ENCODE peak calls at places on chromosomes 2 and 18, in seven cellular contexts. D, N, J, P, C, Y and A are unnamed samples.

GRCh38 chr2:202408546-202409140 is 32.5 kb downstream of the BMPR2 start:
- DNase-seq in D (no peak), N (no peak), J (no peak), P (no peak), C (no peak), Y (no peak), A (no peak)

GRCh38 chr2:102106133-102106556 is 36.4 kb upstream of the IL1R1 start:
- DNase-seq in D (no peak), N (no peak), J (no peak), P (no peak), C (no peak), Y (no peak), A (no peak)

GRCh38 chr2:232525199-232525598 is 761 bp upstream of the CHRND start:
- DNase-seq in D (no peak), N (peak; percentile 69), J (no peak), P (no peak), C (no peak), Y (no peak), A (no peak)

GRCh38 chr18:23623040-23623439 is 36.7 kb upstream of the NPC1 start:
- DNase-seq in D (no peak), N (no peak), J (no peak), P (no peak), C (no peak), Y (no peak), A (no peak)

GRCh38 chr2:75676464-75676863 is 29.9 kb downstream of the MRPL19 start:
- DNase-seq in D (no peak), N (no peak), J (no peak), P (no peak), C (no peak), Y (no peak), A (no peak)

GRCh38 chr2:159639712-159640111 is 23.4 kb upstream of the BAZ2B start:
- DNase-seq in D (no peak), N (no peak), J (no peak), P (no peak), C (no peak), Y (no peak), A (no peak)

GRCh38 chr18:48539406-48540328 is 836 bp downstream of the CTIF start:
- DNase-seq in D (peak; percentile 72), N (peak; percentile 79), J (peak; percentile 30), P (peak; percentile 13), C (peak; percentile 79), Y (no peak), A (no peak)

GRCh38 chr2:207467716-207468347 is 61.9 kb upstream of the CREB1 start:
- DNase-seq in D (no peak), N (no peak), J (no peak), P (no peak), C (no peak), Y (no peak), A (no peak)

GRCh38 chr18:31500161-31500688 is 2.2 kb downstream of the DSG2 start:
- DNase-seq in D (peak; percentile 38), N (no peak), J (no peak), P (no peak), C (no peak), Y (no peak), A (no peak)

GRCh38 chr2:214537929-214538328 is 127.1 kb downstream of the VWC2L start:
- DNase-seq in D (no peak), N (no peak), J (no peak), P (no peak), C (no peak), Y (no peak), A (no peak)

GRCh38 chr2:168926621-168927386 is 25.7 kb downstream of the G6PC2 start:
- DNase-seq in D (no peak), N (no peak), J (no peak), P (no peak), C (no peak), Y (no peak), A (no peak)

GRCh38 chr18:59061914-59062642 is 77.6 kb upstream of the SEC11C start:
- DNase-seq in D (no peak), N (no peak), J (no peak), P (no peak), C (no peak), Y (no peak), A (no peak)

GRCh38 chr2:46695283-46695682 is 215.9 kb downstream of the TMEM247 start:
- DNase-seq in D (no peak), N (no peak), J (no peak), P (no peak), C (no peak), Y (no peak), A (no peak)

GRCh38 chr2:46701152-46701551 is 214.5 kb downstream of the MCFD2 start:
- DNase-seq in D (no peak), N (no peak), J (no peak), P (no peak), C (no peak), Y (no peak), A (no peak)

GRCh38 chr2:46700435-46700834 is 215.2 kb downstream of the MCFD2 start:
- DNase-seq in D (no peak), N (no peak), J (no peak), P (no peak), C (no peak), Y (no peak), A (no peak)

GRCh38 chr2:46697830-46698323 is 217.7 kb downstream of the MCFD2 start:
- DNase-seq in D (no peak), N (no peak), J (no peak), P (no peak), C (no peak), Y (no peak), A (no peak)

DNA sequence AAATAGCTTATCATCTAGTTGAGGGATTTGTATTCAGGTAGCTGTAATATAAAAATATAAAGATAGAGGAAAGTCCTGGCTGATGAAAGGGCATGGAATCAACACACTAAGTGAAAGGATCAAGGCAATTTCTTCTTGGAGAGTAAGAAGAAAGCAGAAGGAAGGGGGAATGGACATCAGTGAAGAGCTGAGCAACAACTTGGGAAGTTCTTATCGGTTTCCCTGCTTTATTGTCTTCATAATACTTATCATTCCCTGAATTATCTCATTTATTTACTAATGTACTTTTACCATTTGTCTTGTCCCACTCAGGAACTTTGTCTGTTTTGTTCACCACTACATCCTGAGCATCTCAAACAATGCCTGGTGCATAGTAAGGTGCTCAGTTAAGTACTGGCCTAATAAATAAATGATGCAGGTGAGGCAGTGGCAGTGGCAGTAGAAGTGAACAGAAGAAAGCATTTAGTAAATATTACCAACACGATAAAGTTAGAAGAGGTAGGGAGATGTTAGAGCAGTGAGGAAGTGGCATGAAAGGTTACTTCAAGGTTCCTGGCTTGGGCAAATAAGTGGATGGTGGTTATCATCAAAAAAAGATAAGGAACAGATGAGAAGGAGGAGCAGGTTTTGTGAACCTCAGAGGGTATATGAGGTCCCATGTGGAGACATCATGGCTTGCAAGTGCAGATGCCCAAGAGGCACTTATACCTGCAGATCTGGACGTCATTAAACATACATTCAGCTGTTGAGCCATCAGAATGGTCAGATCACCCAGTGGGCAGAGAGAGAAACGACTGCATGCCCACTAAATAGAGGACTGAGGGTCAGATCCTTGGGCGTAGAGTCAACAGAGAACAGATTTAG is 217.8 kb downstream of the TMEM247 start:
- DNase-seq in D (no peak), N (no peak), J (no peak), P (no peak), C (no peak), Y (no peak), A (no peak)
- H3K27ac ChIP-seq in D (no peak overlapping the region), N (no peak overlapping the region), J (no peak overlapping the region), P (no peak overlapping the region), C (peak overlapping the region; percentile 87), Y (peak overlapping the region; percentile 87), A (no peak overlapping the region)

DNA sequence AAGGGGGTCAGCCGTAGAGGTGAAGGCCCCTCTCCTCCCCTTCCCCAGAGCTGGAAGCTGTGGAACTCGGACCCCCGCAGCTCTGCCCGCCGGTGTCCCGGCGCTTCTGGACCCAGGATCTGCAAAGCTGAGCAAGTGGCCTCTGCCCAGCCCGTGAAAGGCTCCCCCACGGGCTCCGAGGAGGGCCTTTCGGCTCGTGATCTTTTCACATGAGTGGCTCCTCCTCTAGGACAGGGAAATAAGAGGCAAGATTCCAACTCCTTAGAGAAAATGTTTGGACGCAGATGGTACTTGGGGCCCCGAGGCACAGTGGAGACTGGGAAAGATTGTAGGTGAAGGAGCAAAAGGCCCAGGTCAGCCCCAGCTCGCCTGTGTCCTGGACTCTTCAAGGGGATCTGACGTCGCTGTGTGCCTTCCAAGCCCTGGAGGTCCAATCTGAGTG is 48.2 kb upstream of the SP3 start:
- DNase-seq in D (no peak), N (peak; percentile 63), J (no peak), P (no peak), C (peak; percentile 83), Y (no peak), A (no peak)
- H3K4me3 ChIP-seq in D (no peak overlapping the region), N (peak overlapping the region; percentile 29), J (no peak overlapping the region), P (no peak overlapping the region), C (peak overlapping the region; percentile 52), Y (no peak overlapping the region), A (peak overlapping the region; percentile 57)

GRCh38 chr2:43169987-43170732 is 56.2 kb downstream of the ZFP36L2 start:
- DNase-seq in D (peak; percentile 38), N (peak; percentile 73), J (peak; percentile 69), P (peak; percentile 67), C (no peak), Y (no peak), A (peak; percentile 51)
- H3K4me1 ChIP-seq in D (peaks cover 26% of the 10 kb centered on the region), N (peaks cover 6% of the 10 kb centered on the region), J (peaks cover 84% of the 10 kb centered on the region), P (peaks cover 80% of the 10 kb centered on the region), C (peaks cover 10% of the 10 kb centered on the region), Y (peaks cover 20% of the 10 kb centered on the region), A (peaks cover 65% of the 10 kb centered on the region)

GRCh38 chr2:72803626-72804320 is 22.1 kb downstream of the EXOC6B start:
- DNase-seq in D (no peak), N (no peak), J (no peak), P (no peak), C (no peak), Y (no peak), A (no peak)
- H3K27ac ChIP-seq in D (no peak overlapping the region), N (no peak overlapping the region), J (no peak overlapping the region), P (no peak overlapping the region), C (no peak overlapping the region), Y (no peak overlapping the region), A (no peak overlapping the region)

DNA sequence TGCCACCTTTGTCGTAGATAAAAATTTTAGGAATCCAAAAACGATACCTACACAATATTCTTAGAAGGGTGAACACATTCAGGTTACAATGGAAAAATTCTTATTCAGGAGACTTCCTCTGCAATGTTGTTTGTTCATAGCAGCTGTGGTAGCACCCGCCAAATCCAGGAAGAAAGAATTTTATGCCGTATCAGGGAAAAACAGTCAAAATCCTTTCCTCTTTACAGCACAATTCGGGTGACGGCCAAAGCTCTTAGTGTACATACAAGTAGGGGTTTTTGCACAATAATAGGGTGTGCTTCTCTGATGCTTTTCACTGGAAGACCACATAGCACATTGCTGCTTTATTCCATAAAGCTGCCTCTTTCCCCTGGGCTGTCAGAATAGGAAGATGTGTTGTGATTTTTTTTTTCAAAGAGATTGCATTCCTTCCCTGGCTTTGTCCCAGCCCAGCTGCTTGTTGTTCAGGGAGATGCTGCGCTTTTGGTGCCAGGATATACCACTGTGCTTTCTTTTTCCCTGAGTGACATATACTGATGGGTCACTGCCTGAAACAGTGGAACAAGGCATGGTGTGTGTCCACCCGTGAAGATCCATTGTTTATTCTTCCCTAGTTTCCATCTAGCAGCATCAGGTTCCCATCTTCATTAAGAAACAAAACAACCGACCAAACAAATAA is 27.2 kb upstream of the LANCL1 start:
- DNase-seq in D (no peak), N (no peak), J (no peak), P (no peak), C (no peak), Y (no peak), A (no peak)
- H3K4me3 ChIP-seq in D (no peak overlapping the region), N (peak overlapping the region; percentile 41), J (no peak overlapping the region), P (no peak overlapping the region), C (no peak overlapping the region), Y (no peak overlapping the region), A (no peak overlapping the region)

GRCh38 chr2:70084973-70085710 is 2.1 kb upstream of the PCBP1 start:
- DNase-seq in D (no peak), N (no peak), J (peak; percentile 52), P (peak; percentile 67), C (peak; percentile 71), Y (peak; percentile 73), A (peak; percentile 78)
- H3K4me1 ChIP-seq in D (peaks cover 23% of the 10 kb centered on the region), N (peaks cover 29% of the 10 kb centered on the region), J (peaks cover 56% of the 10 kb centered on the region), P (peaks cover 52% of the 10 kb centered on the region), C (peaks cover 35% of the 10 kb centered on the region), Y (peaks cover 19% of the 10 kb centered on the region), A (peaks cover 38% of the 10 kb centered on the region)

GRCh38 chr2:47058061-47058931 is 96.8 kb downstream of the STPG4 start:
- DNase-seq in D (no peak), N (peak; percentile 41), J (no peak), P (no peak), C (peak; percentile 89), Y (no peak), A (no peak)
- H3K27ac ChIP-seq in D (peak overlapping the region; percentile 40), N (no peak overlapping the region), J (no peak overlapping the region), P (no peak overlapping the region), C (peak overlapping the region; percentile 91), Y (no peak overlapping the region), A (no peak overlapping the region)